ENCODE peak calls at places on chromosomes 6 and 20, in seven cellular contexts. H, M, X, O, Y, D and E are unnamed samples.

GRCh38 chr6:4299476-4299875 is 164.1 kb upstream of the ECI2 start:
- DNase-seq in H (no peak), M (no peak), X (peak; percentile 51), O (no peak), Y (no peak), D (no peak), E (no peak)

GRCh38 chr6:1256435-1257008 is 55.4 kb upstream of the FOXQ1 start:
- DNase-seq in H (no peak), M (no peak), X (no peak), O (no peak), Y (no peak), D (no peak), E (no peak)

GRCh38 chr6:161353208-161353613 is 79.3 kb upstream of the AGPAT4 start:
- DNase-seq in H (no peak), M (no peak), X (peak; percentile 50), O (peak; percentile 92), Y (no peak), D (no peak), E (no peak)

GRCh38 chr6:125129354-125129753 is 24.2 kb upstream of the TPD52L1 start:
- DNase-seq in H (no peak), M (no peak), X (no peak), O (no peak), Y (no peak), D (no peak), E (no peak)

GRCh38 chr20:37385659-37386504 is 39.9 kb downstream of the SRC start:
- DNase-seq in H (no peak), M (no peak), X (no peak), O (peak; percentile 38), Y (no peak), D (no peak), E (no peak)

GRCh38 chr6:127420558-127420957 is 38.6 kb downstream of the KIAA0408 start:
- DNase-seq in H (peak; percentile 65), M (peak; percentile 22), X (peak; percentile 91), O (peak; percentile 87), Y (peak; percentile 48), D (peak; percentile 88), E (peak; percentile 90)

GRCh38 chr6:97469451-97469850 is 186.4 kb upstream of the MMS22L start:
- DNase-seq in H (no peak), M (no peak), X (no peak), O (no peak), Y (no peak), D (no peak), E (no peak)

GRCh38 chr6:13667655-13668054 is 44.0 kb downstream of the RANBP9 start:
- DNase-seq in H (no peak), M (no peak), X (peak; percentile 17), O (no peak), Y (no peak), D (no peak), E (no peak)

GRCh38 chr6:66277400-66277799 is 570.4 kb upstream of the EYS start:
- DNase-seq in H (no peak), M (no peak), X (peak; percentile 0), O (no peak), Y (no peak), D (no peak), E (no peak)

GRCh38 chr20:34111057-34111711 is 859 bp downstream of the EIF2S2 start:
- DNase-seq in H (no peak), M (no peak), X (peak; percentile 58), O (no peak), Y (no peak), D (peak; percentile 25), E (no peak)

GRCh38 chr20:63441777-63442493 is 30.5 kb downstream of the KCNQ2 start:
- DNase-seq in H (peak; percentile 74), M (peak; percentile 76), X (peak; percentile 57), O (peak; percentile 93), Y (peak; percentile 33), D (peak; percentile 58), E (no peak)

GRCh38 chr6:84681693-84682326 is 82.6 kb downstream of the TBX18 start:
- DNase-seq in H (no peak), M (no peak), X (no peak), O (no peak), Y (no peak), D (no peak), E (no peak)

GRCh38 chr20:25304025-25304549 is 56.2 kb downstream of the PYGB start:
- DNase-seq in H (no peak), M (no peak), X (no peak), O (no peak), Y (no peak), D (no peak), E (no peak)

GRCh38 chr6:144753023-144753705 is 468.0 kb downstream of the UTRN start:
- DNase-seq in H (no peak), M (no peak), X (no peak), O (no peak), Y (no peak), D (no peak), E (no peak)

GRCh38 chr20:2815242-2815900 is 584 bp downstream of the C20orf141 start:
- DNase-seq in H (no peak), M (no peak), X (no peak), O (peak; percentile 39), Y (no peak), D (no peak), E (no peak)

GRCh38 chr20:57611605-57612311 is 8.5 kb downstream of the ZBP1 start:
- DNase-seq in H (no peak), M (no peak), X (no peak), O (peak; percentile 25), Y (no peak), D (no peak), E (no peak)

GRCh38 chr6:139390447-139390846 is 16.0 kb upstream of the CITED2 start:
- DNase-seq in H (no peak), M (no peak), X (no peak), O (no peak), Y (no peak), D (no peak), E (no peak)

GRCh38 chr6:149031545-149032317 is 284.9 kb downstream of the UST start:
- DNase-seq in H (no peak), M (no peak), X (peak; percentile 96), O (no peak), Y (no peak), D (peak; percentile 91), E (peak; percentile 94)

GRCh38 chr6:164455835-164456234 is 853.6 kb downstream of the C6orf118 start:
- DNase-seq in H (peak; percentile 51), M (no peak), X (no peak), O (peak; percentile 56), Y (no peak), D (no peak), E (no peak)